ENCODE peak calls at places on chromosomes 16 and 17, in four cellular contexts. W is cardiac fibroblast, Z is AG09309, G is fibroblast of lung. B is an unnamed sample.

GRCh38 chr16:5058476-5058875 is 7.3 kb downstream of the C16orf89 start:
- DNase-seq in G (peak; percentile 10), W (peak; percentile 30), Z (no peak), B (no peak)

GRCh38 chr16:14205666-14206065 is 134.5 kb downstream of the MRTFB start:
- DNase-seq in G (no peak), W (no peak), Z (no peak), B (no peak)

GRCh38 chr17:9002236-9002609 is 19.1 kb upstream of the NTN1 start:
- DNase-seq in G (no peak), W (no peak), Z (no peak), B (no peak)

GRCh38 chr16:23597003-23597756 is 1.1 kb upstream of the NDUFAB1 start:
- DNase-seq in G (no peak), W (peak; percentile 4), Z (no peak), B (no peak)

GRCh38 chr16:47043200-47043599 is 69.7 kb upstream of the DNAJA2 start:
- DNase-seq in W (no peak), G (no peak), Z (no peak), B (no peak)

GRCh38 chr16:66653581-66654350 is 42.8 kb downstream of the CMTM4 start:
- DNase-seq in G (no peak), W (no peak), Z (no peak), B (no peak)

GRCh38 chr17:64662774-64663367 is 764 bp upstream of the SMURF2 start:
- DNase-seq in Z (no peak), W (no peak), G (no peak), B (no peak)

GRCh38 chr17:78497115-78497540 is 80.1 kb downstream of the DNAH17 start:
- DNase-seq in G (peak; percentile 60), W (peak; percentile 86), Z (peak; percentile 23), B (peak; percentile 20)

GRCh38 chr16:67055712-67056487 is 27.0 kb downstream of the CBFB start:
- DNase-seq in G (peak; percentile 98), Z (peak; percentile 89), W (peak; percentile 71), B (peak; percentile 13)

GRCh38 chr16:49443576-49443975 is 70.0 kb downstream of the C16orf78 start:
- DNase-seq in Z (no peak), G (no peak), W (no peak), B (no peak)

GRCh38 chr16:80591071-80591935 is 50.5 kb downstream of the DYNLRB2 start:
- DNase-seq in Z (no peak), G (no peak), W (no peak), B (no peak)

GRCh38 chr17:77882481-77883212 is 75.9 kb upstream of the TNRC6C start:
- DNase-seq in W (peak; percentile 92), G (peak; percentile 88), Z (no peak), B (no peak)

GRCh38 chr17:26792486-26792885 is 501.4 kb upstream of the WSB1 start:
- DNase-seq in W (peak; percentile 10), Z (no peak), G (peak; percentile 36), B (peak; percentile 1)

GRCh38 chr16:20928774-20929411 is 28.3 kb downstream of the LYRM1 start:
- DNase-seq in W (no peak), Z (peak; percentile 17), G (peak; percentile 37), B (no peak)

GRCh38 chr17:81939881-81940385 is 2.8 kb upstream of the PYCR1 start:
- DNase-seq in W (peak; percentile 79), Z (no peak), G (peak; percentile 44), B (no peak)

GRCh38 chr17:13642188-13642587 is 40.5 kb upstream of the HS3ST3A1 start:
- DNase-seq in Z (no peak), W (peak; percentile 6), G (no peak), B (no peak)

GRCh38 chr17:28963212-28963611 is 11.9 kb upstream of the PHF12 start:
- DNase-seq in Z (no peak), G (no peak), W (peak; percentile 33), B (no peak)

GRCh38 chr16:57043248-57043647 is 49.1 kb upstream of the CPNE2 start:
- DNase-seq in W (no peak), Z (no peak), G (no peak), B (no peak)

GRCh38 chr17:81734405-81735055 is 22.4 kb downstream of the SLC25A10 start:
- DNase-seq in G (no peak), W (no peak), Z (no peak), B (no peak)

GRCh38 chr17:42898147-42898807 is 2.3 kb upstream of the G6PC1 start:
- DNase-seq in Z (no peak), G (no peak), W (no peak), B (no peak)

GRCh38 chr17:32854177-32854576 is 22.7 kb downstream of the MYO1D start:
- DNase-seq in Z (no peak), W (no peak), G (peak; percentile 11), B (peak; percentile 23)

GRCh38 chr17:31488264-31488981 is 96.9 kb downstream of the RAB11FIP4 start:
- DNase-seq in Z (no peak), G (no peak), W (no peak), B (no peak)

GRCh38 chr17:77315551-77316190 is 174.9 kb downstream of the SEC14L1 start:
- DNase-seq in G (peak; percentile 34), Z (no peak), W (no peak), B (no peak)

GRCh38 chr16:50742521-50743150 is 750 bp downstream of the CYLD start:
- DNase-seq in W (peak; percentile 29), Z (no peak), G (peak; percentile 55), B (no peak)

GRCh38 chr17:30225919-30226553 is 9.5 kb downstream of the SLC6A4 start:
- DNase-seq in W (no peak), Z (no peak), G (no peak), B (no peak)

GRCh38 chr16:71460246-71460645 is 1.8 kb downstream of the ZNF23 start:
- DNase-seq in G (peak; percentile 82), W (peak; percentile 72), Z (peak; percentile 83), B (peak; percentile 53)

GRCh38 chr16:69894675-69895074 is 56.5 kb upstream of the CLEC18A start:
- DNase-seq in W (no peak), G (no peak), Z (no peak), B (no peak)

GRCh38 chr17:36600936-36601302 is 464 bp upstream of the MRM1 start:
- DNase-seq in Z (no peak), W (no peak), G (no peak), B (no peak)
- TF ChIP-seq CTCF in Z (no peak), W (no peak), G (no peak), B (no peak)

GRCh38 chr16:52914428-52914827 is 138.3 kb downstream of the CHD9NB start:
- DNase-seq in W (no peak), Z (no peak), G (no peak), B (no peak)
- TF ChIP-seq CTCF in W (no peak), Z (no peak), G (no peak), B (no peak)

GRCh38 chr16:87393680-87394055 is 1.5 kb downstream of the MAP1LC3B start:
- DNase-seq in G (no peak), Z (no peak), W (no peak), B (no peak)

GRCh38 chr16:87390641-87391323 is 1.4 kb upstream of the MAP1LC3B start:
- DNase-seq in W (no peak), G (no peak), Z (no peak), B (no peak)

GRCh38 chr16:87392823-87393679 is 915 bp downstream of the MAP1LC3B start:
- DNase-seq in G (peak; percentile 59), W (peak; percentile 56), Z (no peak), B (no peak)

GRCh38 chr16:87391324-87391949 is 699 bp upstream of the MAP1LC3B start:
- DNase-seq in W (peak; percentile 49), G (peak; percentile 19), Z (no peak), B (no peak)

GRCh38 chr16:87391950-87392822 is at the start of gene MAP1LC3B:
- DNase-seq in Z (peak; percentile 81), W (peak; percentile 98), G (peak; percentile 91), B (peak; percentile 80)
- TF ChIP-seq CTCF in Z (no peak), W (no peak), G (no peak), B (no peak)

DNA sequence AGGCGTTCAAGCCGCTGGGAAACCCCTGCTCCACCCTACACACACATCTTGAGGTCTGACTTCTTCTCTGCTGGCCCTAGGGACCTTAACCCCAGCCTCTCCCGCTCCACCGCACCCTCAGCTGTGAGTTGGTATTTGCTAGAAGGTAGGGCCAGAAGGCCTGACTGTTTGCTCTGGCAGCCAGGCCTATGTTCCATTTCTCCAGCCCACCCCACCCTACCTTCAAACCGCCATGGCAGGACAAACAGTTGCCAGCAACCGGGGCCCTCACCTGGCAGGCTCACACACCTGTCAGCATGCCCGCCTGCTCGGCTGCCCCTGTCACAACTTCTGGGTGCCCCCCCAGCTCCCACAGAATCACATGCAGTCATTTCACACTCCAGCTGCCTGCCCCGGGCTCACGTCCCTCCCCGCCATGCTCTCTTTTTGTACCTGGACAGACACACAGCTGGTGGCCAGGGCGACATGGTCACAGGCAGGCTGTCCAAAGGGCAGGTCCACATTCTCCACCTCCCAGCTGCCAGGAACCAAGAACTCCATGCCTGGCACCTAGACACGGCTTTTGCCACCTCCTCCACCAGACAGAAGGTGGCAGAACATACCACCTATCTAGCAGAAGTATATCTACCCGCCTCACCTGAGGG is 2.6 kb upstream of the ATP2A3 start:
- DNase-seq in G (no peak), Z (no peak), W (no peak), B (no peak)
- TF ChIP-seq CTCF in G (no peak), Z (no peak), W (no peak), B (no peak)

GRCh38 chr17:7652659-7653343 is 2.1 kb downstream of the ATP1B2 start:
- DNase-seq in G (no peak), Z (no peak), W (no peak), B (no peak)

GRCh38 chr17:7650509-7651096 is at the start of gene ATP1B2:
- DNase-seq in G (peak; percentile 7), Z (no peak), W (peak; percentile 51), B (no peak)

GRCh38 chr17:7654832-7655540 is 4.3 kb downstream of the ATP1B2 start:
- DNase-seq in W (peak; percentile 52), G (peak; percentile 22), Z (no peak), B (no peak)

GRCh38 chr17:7651959-7652658 is 1.4 kb downstream of the ATP1B2 start:
- DNase-seq in W (no peak), Z (no peak), G (no peak), B (no peak)

DNA sequence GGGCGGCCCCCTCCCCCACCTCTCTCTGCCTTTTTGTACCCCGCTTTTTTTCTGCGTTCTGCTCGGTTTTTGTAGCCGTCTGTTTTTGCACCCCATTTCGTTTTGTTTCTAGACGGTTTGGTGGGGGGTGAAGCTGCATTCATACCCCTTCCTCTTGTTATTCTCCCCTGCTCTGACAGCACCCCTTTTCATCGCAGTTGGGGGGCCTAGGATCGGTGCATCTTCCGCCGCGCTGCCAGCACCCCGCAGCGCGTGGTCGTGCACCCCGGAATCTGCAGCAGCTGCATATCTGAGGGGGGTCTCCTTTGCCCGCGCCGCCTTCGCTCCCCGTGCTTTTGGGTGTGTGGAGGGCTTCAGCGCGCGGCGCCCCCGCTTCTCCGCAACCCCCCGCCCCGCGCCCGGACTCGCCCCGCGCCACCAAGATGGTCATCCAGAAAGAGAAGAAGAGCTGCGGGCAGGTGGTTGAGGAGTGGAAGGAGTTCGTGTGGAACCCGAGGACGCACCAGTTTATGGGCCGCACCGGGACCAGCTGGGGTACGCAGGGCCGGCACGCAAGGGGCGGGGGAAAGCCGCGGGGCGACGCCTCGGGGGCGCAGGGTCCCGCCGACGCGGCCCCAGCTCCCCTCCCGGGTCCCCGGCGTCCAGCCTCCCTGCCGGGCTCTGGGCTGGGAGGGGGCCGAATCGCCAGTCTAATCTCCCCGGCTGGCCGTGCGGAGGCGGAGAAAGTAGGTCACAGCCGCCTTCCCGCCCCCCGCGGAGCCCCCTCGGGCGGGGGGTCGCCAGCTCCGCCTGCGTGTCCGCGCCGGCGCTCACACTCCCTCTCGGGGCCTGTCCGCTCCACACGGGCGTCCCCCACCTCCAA is 602 bp downstream of the ATP1B2 start:
- DNase-seq in W (no peak), G (no peak), Z (no peak), B (no peak)
- TF ChIP-seq CTCF in W (no peak), G (no peak), Z (no peak), B (no peak)

GRCh38 chr17:17146791-17147406 is 59.2 kb downstream of the PLD6 start:
- DNase-seq in G (peak; percentile 57), W (no peak), Z (no peak), B (no peak)
- TF ChIP-seq CTCF in G (no peak), W (peak; percentile 13), Z (peak; percentile 7), B (peak; percentile 33)

B was measured in retinal pigment epithelial cell.